ENCODE peak calls at places on chromosomes 1 and 21, in eight cellular contexts. Q is KBM-7; T is NK-92 treated with Interleukin-12 subunit alpha and Interleukin-12 subunit beta, amount 100 ng/mL, for 24 hours; S is mesendoderm; V is NCI-H1417; B is kidney tubule cell; A is amniotic stem cell; Z is mucosa of descending colon. F is an unnamed sample.

GRCh38 chr1:32742956-32743355 is 40.4 kb upstream of the SYNC start:
- DNase-seq in Q (no peak), S (peak), V (no peak), A (no peak), B (peak), Z (peak), T (no peak), F (no peak)

GRCh38 chr1:229579101-229579651 is 20.7 kb upstream of the ABCB10 start:
- DNase-seq in B (peak), S (no peak), T (no peak), V (peak), Z (peak), A (no peak), Q (peak), F (peak)

GRCh38 chr21:31865429-31865970 is 7.3 kb upstream of the HUNK start:
- DNase-seq in Q (no peak), B (no peak), Z (no peak), V (no peak), T (no peak), S (no peak), A (no peak), F (no peak)

GRCh38 chr21:45043541-45044020 is 30.8 kb upstream of the ADARB1 start:
- DNase-seq in V (no peak), A (no peak), T (no peak), Q (no peak), Z (no peak), S (no peak), B (no peak), F (no peak)

GRCh38 chr1:156498447-156499193 is 2.0 kb downstream of the MEF2D start:
- DNase-seq in A (no peak), V (no peak), T (no peak), Z (peak), S (peak), B (peak), Q (no peak), F (no peak)

GRCh38 chr1:109197163-109198042 is 16.3 kb upstream of the SARS1 start:
- DNase-seq in A (peak), S (peak), Z (no peak), B (peak), V (no peak), Q (no peak), T (no peak), F (no peak)

GRCh38 chr1:230976825-230977747 is 1.6 kb downstream of the TTC13 start:
- DNase-seq in B (no peak), A (no peak), S (no peak), Z (no peak), Q (peak), T (no peak), V (no peak), F (no peak)

GRCh38 chr1:103191327-103191726 is 83.0 kb upstream of the COL11A1 start:
- DNase-seq in V (no peak), Q (no peak), S (no peak), T (no peak), Z (no peak), A (no peak), B (peak), F (no peak)

GRCh38 chr1:198620951-198621824 is 17.7 kb upstream of the PTPRC start:
- DNase-seq in A (no peak), Z (peak), Q (peak), S (no peak), V (no peak), T (peak), B (peak), F (no peak)

GRCh38 chr1:184035719-184036516 is 1.6 kb downstream of the COLGALT2 start:
- DNase-seq in S (peak), V (no peak), A (no peak), Z (no peak), Q (no peak), T (no peak), B (peak), F (no peak)

GRCh38 chr1:211089536-211089935 is 44.4 kb downstream of the KCNH1 start:
- DNase-seq in A (no peak), S (no peak), T (no peak), B (no peak), V (no peak), Z (no peak), Q (no peak), F (no peak)

GRCh38 chr1:24027838-24028468 is 47.8 kb upstream of the SRSF10 start:
- DNase-seq in B (peak), A (no peak), T (no peak), Z (no peak), V (peak), S (no peak), Q (peak), F (no peak)

GRCh38 chr1:115191691-115192090 is 102.4 kb upstream of the TSPAN2 start:
- DNase-seq in V (no peak), T (no peak), Q (no peak), A (no peak), S (no peak), B (no peak), Z (no peak), F (no peak)

GRCh38 chr1:206513312-206514111 is 6.2 kb downstream of the RASSF5 start:
- DNase-seq in S (no peak), A (peak), V (peak), T (no peak), Z (peak), Q (no peak), B (peak), F (no peak)

GRCh38 chr21:20647603-20648002 is 350.6 kb upstream of the NCAM2 start:
- DNase-seq in Z (no peak), B (no peak), V (no peak), T (no peak), A (no peak), S (no peak), Q (no peak), F (no peak)

GRCh38 chr21:33824156-33824941 is 91.3 kb downstream of the ATP5PO start:
- DNase-seq in S (no peak), Z (no peak), A (no peak), V (no peak), Q (no peak), T (no peak), B (peak), F (no peak)

F was measured in NCI-H748 treated with DMSO at 0.1 percent for 48 hours.